ENCODE peak calls at places on chromosomes 16 and 17, in nine cellular contexts. One of them, this sample, is unnamed.

GRCh38 chr17:83081561-83082201 is 2.3 kb downstream of the METRNL start:
- DNase-seq in H54: no peak
- DNase-seq in Peyer's patch: peak; percentile 92
- DNase-seq in stomach: peak; percentile 49
- DNase-seq in A549: no peak
- DNase-seq in heart left ventricle: no peak
- DNase-seq in lower leg skin: peak; percentile 78
- DNase-seq in adrenal gland: no peak
- DNase-seq in HCT116: no peak
- DNase-seq in this sample: no peak

GRCh38 chr16:10326647-10327046 is 59.2 kb upstream of the ATF7IP2 start:
- DNase-seq in A549: no peak
- DNase-seq in Peyer's patch: no peak
- DNase-seq in adrenal gland: no peak
- DNase-seq in HCT116: no peak
- DNase-seq in lower leg skin: no peak
- DNase-seq in H54: no peak
- DNase-seq in heart left ventricle: no peak
- DNase-seq in stomach: no peak
- DNase-seq in this sample: no peak

GRCh38 chr17:50957600-50958575 is 91.7 kb upstream of the TOB1 start:
- DNase-seq in HCT116: no peak
- DNase-seq in adrenal gland: no peak
- DNase-seq in stomach: no peak
- DNase-seq in lower leg skin: no peak
- DNase-seq in Peyer's patch: no peak
- DNase-seq in H54: no peak
- DNase-seq in A549: no peak
- DNase-seq in heart left ventricle: no peak
- DNase-seq in this sample: no peak

GRCh38 chr17:77609553-77610517 is 348.7 kb upstream of the TNRC6C start:
- DNase-seq in lower leg skin: no peak
- DNase-seq in A549: no peak
- DNase-seq in H54: no peak
- DNase-seq in HCT116: no peak
- DNase-seq in adrenal gland: peak; percentile 30
- DNase-seq in heart left ventricle: no peak
- DNase-seq in Peyer's patch: peak; percentile 67
- DNase-seq in stomach: no peak
- DNase-seq in this sample: peak; percentile 49

GRCh38 chr16:19559242-19559910 is 3.9 kb downstream of the VPS35L start:
- DNase-seq in HCT116: peak; percentile 51
- DNase-seq in H54: peak; percentile 28
- DNase-seq in stomach: no peak
- DNase-seq in heart left ventricle: no peak
- DNase-seq in A549: peak; percentile 67
- DNase-seq in adrenal gland: no peak
- DNase-seq in Peyer's patch: peak; percentile 61
- DNase-seq in lower leg skin: no peak
- DNase-seq in this sample: no peak

GRCh38 chr16:53743149-53743566 is 39.2 kb downstream of the FTO start:
- DNase-seq in stomach: no peak
- DNase-seq in HCT116: peak; percentile 55
- DNase-seq in adrenal gland: no peak
- DNase-seq in Peyer's patch: peak; percentile 59
- DNase-seq in heart left ventricle: no peak
- DNase-seq in H54: no peak
- DNase-seq in lower leg skin: no peak
- DNase-seq in A549: peak; percentile 70
- DNase-seq in this sample: no peak

GRCh38 chr17:973053-973452 is 6.5 kb downstream of the NXN start:
- DNase-seq in Peyer's patch: no peak
- DNase-seq in adrenal gland: no peak
- DNase-seq in stomach: no peak
- DNase-seq in HCT116: peak; percentile 69
- DNase-seq in H54: no peak
- DNase-seq in lower leg skin: no peak
- DNase-seq in A549: no peak
- DNase-seq in heart left ventricle: peak; percentile 13
- DNase-seq in this sample: no peak

GRCh38 chr16:77499373-77500285 is 64.8 kb upstream of the ADAMTS18 start:
- DNase-seq in adrenal gland: peak; percentile 17
- DNase-seq in H54: peak; percentile 77
- DNase-seq in heart left ventricle: no peak
- DNase-seq in A549: peak; percentile 36
- DNase-seq in lower leg skin: peak; percentile 16
- DNase-seq in stomach: no peak
- DNase-seq in HCT116: no peak
- DNase-seq in Peyer's patch: no peak
- DNase-seq in this sample: no peak

GRCh38 chr17:35242158-35242804 is 591 bp upstream of the SLFN5 start:
- DNase-seq in A549: peak; percentile 69
- DNase-seq in Peyer's patch: peak; percentile 92
- DNase-seq in stomach: peak; percentile 85
- DNase-seq in adrenal gland: peak; percentile 75
- DNase-seq in H54: no peak
- DNase-seq in lower leg skin: peak; percentile 55
- DNase-seq in heart left ventricle: peak; percentile 76
- DNase-seq in HCT116: peak; percentile 58
- DNase-seq in this sample: peak; percentile 83

GRCh38 chr16:51648521-51648920 is 497.5 kb upstream of the SALL1 start:
- DNase-seq in heart left ventricle: no peak
- DNase-seq in A549: no peak
- DNase-seq in HCT116: no peak
- DNase-seq in lower leg skin: no peak
- DNase-seq in Peyer's patch: no peak
- DNase-seq in adrenal gland: no peak
- DNase-seq in stomach: no peak
- DNase-seq in H54: no peak
- DNase-seq in this sample: no peak

GRCh38 chr16:57576429-57576870 is 34.0 kb downstream of the ADGRG5 start:
- DNase-seq in HCT116: peak; percentile 38
- DNase-seq in Peyer's patch: peak; percentile 94
- DNase-seq in H54: peak; percentile 54
- DNase-seq in lower leg skin: peak; percentile 72
- DNase-seq in stomach: peak; percentile 87
- DNase-seq in heart left ventricle: peak; percentile 83
- DNase-seq in A549: peak; percentile 73
- DNase-seq in adrenal gland: peak; percentile 81
- DNase-seq in this sample: peak; percentile 64
- TF ChIP-seq POLR2A in HCT116: no peak
- TF ChIP-seq POLR2A in Peyer's patch: no peak
- TF ChIP-seq POLR2A in H54: no peak
- TF ChIP-seq POLR2A in lower leg skin: no peak
- TF ChIP-seq POLR2A in stomach: no peak
- TF ChIP-seq POLR2A in heart left ventricle: no peak
- TF ChIP-seq POLR2A in A549: no peak
- TF ChIP-seq POLR2A in adrenal gland: no peak
- TF ChIP-seq POLR2A in this sample: peak; percentile 41

GRCh38 chr17:78840530-78840779 is 159 bp downstream of the USP36 start:
- DNase-seq in A549: no peak
- DNase-seq in lower leg skin: no peak
- DNase-seq in Peyer's patch: no peak
- DNase-seq in adrenal gland: no peak
- DNase-seq in heart left ventricle: no peak
- DNase-seq in H54: peak; percentile 26
- DNase-seq in HCT116: no peak
- DNase-seq in stomach: no peak
- DNase-seq in this sample: no peak

GRCh38 chr17:78840780-78841611 is at the start of gene USP36:
- DNase-seq in A549: peak; percentile 100
- DNase-seq in heart left ventricle: peak; percentile 100
- DNase-seq in HCT116: peak; percentile 100
- DNase-seq in H54: peak; percentile 95
- DNase-seq in stomach: peak; percentile 100
- DNase-seq in lower leg skin: peak; percentile 99
- DNase-seq in adrenal gland: peak; percentile 100
- DNase-seq in Peyer's patch: peak; percentile 100
- DNase-seq in this sample: peak; percentile 97

GRCh38 chr17:78839762-78840529 is 668 bp downstream of the USP36 start:
- DNase-seq in lower leg skin: peak; percentile 43
- DNase-seq in H54: peak; percentile 25
- DNase-seq in A549: peak; percentile 58
- DNase-seq in heart left ventricle: peak; percentile 73
- DNase-seq in Peyer's patch: peak; percentile 67
- DNase-seq in HCT116: no peak
- DNase-seq in adrenal gland: peak; percentile 61
- DNase-seq in stomach: peak; percentile 51
- DNase-seq in this sample: peak; percentile 47

GRCh38 chr17:78838574-78839005 is 2.0 kb downstream of the USP36 start:
- DNase-seq in Peyer's patch: peak; percentile 57
- DNase-seq in adrenal gland: no peak
- DNase-seq in stomach: peak; percentile 82
- DNase-seq in lower leg skin: no peak
- DNase-seq in A549: no peak
- DNase-seq in H54: no peak
- DNase-seq in HCT116: no peak
- DNase-seq in heart left ventricle: peak; percentile 42
- DNase-seq in this sample: no peak

DNA sequence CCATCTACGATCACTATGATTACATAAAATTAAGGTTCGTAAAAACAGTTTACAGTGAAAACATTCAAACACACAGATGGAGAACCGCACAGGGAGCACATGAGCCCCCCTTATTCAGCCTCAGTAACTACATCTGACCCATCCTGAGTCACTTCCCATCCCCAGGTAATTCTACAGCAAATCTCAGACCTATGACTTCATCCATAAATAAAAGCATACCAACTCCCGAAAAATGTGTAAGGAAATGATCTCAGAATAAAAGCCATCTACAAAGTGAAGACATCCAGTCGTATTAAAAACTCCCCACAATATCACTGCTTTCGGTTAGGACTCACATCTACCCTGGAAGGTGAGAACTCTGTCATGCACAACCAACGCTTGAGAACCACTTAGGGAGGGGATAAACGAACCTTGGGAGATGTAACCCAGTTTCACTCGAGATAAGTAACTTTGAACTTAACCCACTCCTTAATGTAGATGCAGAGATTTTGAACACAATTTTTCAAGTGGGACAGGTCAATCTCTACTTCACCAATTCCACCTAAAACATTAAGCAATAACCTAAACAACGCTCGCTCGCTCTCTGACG is 1.3 kb downstream of the USP36 start:
- DNase-seq in HCT116: no peak
- DNase-seq in stomach: no peak
- DNase-seq in A549: no peak
- DNase-seq in adrenal gland: no peak
- DNase-seq in lower leg skin: no peak
- DNase-seq in heart left ventricle: no peak
- DNase-seq in H54: peak; percentile 45
- DNase-seq in Peyer's patch: no peak
- DNase-seq in this sample: no peak
- TF ChIP-seq POLR2A in HCT116: no peak
- TF ChIP-seq POLR2A in stomach: no peak
- TF ChIP-seq POLR2A in A549: no peak
- TF ChIP-seq POLR2A in adrenal gland: no peak
- TF ChIP-seq POLR2A in lower leg skin: no peak
- TF ChIP-seq POLR2A in heart left ventricle: no peak
- TF ChIP-seq POLR2A in H54: no peak
- TF ChIP-seq POLR2A in Peyer's patch: no peak
- TF ChIP-seq POLR2A in this sample: no peak

DNA sequence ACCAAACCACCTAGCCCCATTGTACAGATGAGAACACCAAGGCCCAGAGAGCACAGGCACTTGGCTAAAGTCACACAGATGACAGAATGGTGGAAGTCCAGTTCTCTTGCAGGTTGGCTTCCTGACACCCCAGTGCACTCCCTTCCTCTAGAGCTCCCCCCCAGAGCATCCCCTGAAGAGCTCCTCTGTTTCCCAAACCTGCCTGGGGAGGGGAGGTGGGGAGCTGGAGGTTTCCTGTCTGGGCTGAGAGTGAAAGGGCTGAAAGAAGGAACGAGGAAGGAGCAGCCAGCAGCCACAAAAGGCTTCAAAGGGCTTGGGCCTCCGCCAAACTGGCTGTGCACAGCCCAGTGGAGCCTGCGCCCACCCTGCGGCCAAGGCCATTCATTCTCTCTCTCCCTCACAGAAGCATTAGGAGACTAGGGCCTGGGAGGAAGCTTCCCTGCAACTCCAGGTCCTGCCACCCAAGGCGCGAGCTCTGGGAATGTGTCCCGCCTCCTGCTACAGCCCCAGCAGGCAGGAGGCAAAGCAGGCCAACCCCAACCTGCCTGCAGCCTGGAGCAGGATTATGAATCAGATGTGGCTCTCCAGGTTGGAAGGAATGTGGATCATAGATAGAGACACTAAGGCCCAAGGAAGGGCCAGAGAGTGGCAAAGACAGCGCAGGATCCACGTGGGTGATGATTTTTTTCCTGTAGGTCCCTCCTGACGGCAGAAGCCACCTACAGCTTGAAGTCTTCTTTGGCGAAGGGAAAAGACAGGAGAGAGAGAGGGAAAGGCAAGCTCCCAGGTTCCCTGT is 913 bp downstream of the SLC13A5 start:
- DNase-seq in stomach: no peak
- DNase-seq in adrenal gland: peak; percentile 22
- DNase-seq in H54: no peak
- DNase-seq in HCT116: no peak
- DNase-seq in Peyer's patch: no peak
- DNase-seq in lower leg skin: no peak
- DNase-seq in A549: peak; percentile 54
- DNase-seq in heart left ventricle: no peak
- DNase-seq in this sample: no peak
- TF ChIP-seq POLR2A in stomach: no peak
- TF ChIP-seq POLR2A in adrenal gland: no peak
- TF ChIP-seq POLR2A in H54: no peak
- TF ChIP-seq POLR2A in HCT116: no peak
- TF ChIP-seq POLR2A in Peyer's patch: no peak
- TF ChIP-seq POLR2A in lower leg skin: no peak
- TF ChIP-seq POLR2A in A549: no peak
- TF ChIP-seq POLR2A in heart left ventricle: no peak
- TF ChIP-seq POLR2A in this sample: no peak

GRCh38 chr16:85611205-85611454 is 2.0 kb upstream of the GSE1 start:
- DNase-seq in A549: peak; percentile 62
- DNase-seq in adrenal gland: no peak
- DNase-seq in H54: no peak
- DNase-seq in HCT116: no peak
- DNase-seq in heart left ventricle: no peak
- DNase-seq in Peyer's patch: peak; percentile 62
- DNase-seq in stomach: no peak
- DNase-seq in lower leg skin: peak; percentile 27
- DNase-seq in this sample: no peak

GRCh38 chr16:85611455-85612190 is 1.5 kb upstream of the GSE1 start:
- DNase-seq in adrenal gland: peak; percentile 89
- DNase-seq in lower leg skin: peak; percentile 62
- DNase-seq in HCT116: peak; percentile 54
- DNase-seq in heart left ventricle: peak; percentile 91
- DNase-seq in A549: peak; percentile 89
- DNase-seq in H54: peak; percentile 83
- DNase-seq in Peyer's patch: peak; percentile 83
- DNase-seq in stomach: peak; percentile 91
- DNase-seq in this sample: no peak

GRCh38 chr16:85613609-85614337 is 651 bp downstream of the GSE1 start:
- DNase-seq in lower leg skin: peak; percentile 41
- DNase-seq in HCT116: no peak
- DNase-seq in stomach: peak; percentile 55
- DNase-seq in Peyer's patch: peak; percentile 68
- DNase-seq in adrenal gland: peak; percentile 57
- DNase-seq in heart left ventricle: peak; percentile 82
- DNase-seq in H54: no peak
- DNase-seq in A549: peak; percentile 58
- DNase-seq in this sample: no peak

GRCh38 chr16:85612801-85613608 is at the start of gene GSE1:
- DNase-seq in HCT116: peak; percentile 96
- DNase-seq in adrenal gland: peak; percentile 97
- DNase-seq in Peyer's patch: peak; percentile 97
- DNase-seq in stomach: peak; percentile 99
- DNase-seq in heart left ventricle: peak; percentile 94
- DNase-seq in H54: peak; percentile 86
- DNase-seq in lower leg skin: peak; percentile 90
- DNase-seq in A549: peak; percentile 96
- DNase-seq in this sample: peak; percentile 92

GRCh38 chr16:85612191-85612800 is 826 bp upstream of the GSE1 start:
- DNase-seq in stomach: peak; percentile 88
- DNase-seq in lower leg skin: peak; percentile 72
- DNase-seq in HCT116: peak; percentile 94
- DNase-seq in H54: peak; percentile 93
- DNase-seq in adrenal gland: peak; percentile 94
- DNase-seq in heart left ventricle: peak; percentile 83
- DNase-seq in A549: peak; percentile 96
- DNase-seq in Peyer's patch: peak; percentile 84
- DNase-seq in this sample: no peak
- TF ChIP-seq POLR2A in stomach: no peak
- TF ChIP-seq POLR2A in lower leg skin: no peak
- TF ChIP-seq POLR2A in HCT116: peak; percentile 10
- TF ChIP-seq POLR2A in H54: peak; percentile 35
- TF ChIP-seq POLR2A in adrenal gland: peak; percentile 81
- TF ChIP-seq POLR2A in heart left ventricle: no peak
- TF ChIP-seq POLR2A in A549: peak; percentile 53
- TF ChIP-seq POLR2A in Peyer's patch: no peak
- TF ChIP-seq POLR2A in this sample: no peak